ENCODE peak calls at places on chromosomes 3 and 15, in four cellular contexts. One of them, this sample, is unnamed.

GRCh38 chr15:57444877-57445513 is 68.7 kb downstream of the CGNL1 start:
- DNase-seq in K562: no peak
- DNase-seq in HepG2: no peak
- DNase-seq in WTC11: no peak
- DNase-seq in this sample: no peak

GRCh38 chr15:70252056-70252935 is 154.6 kb upstream of the TLE3 start:
- DNase-seq in K562: no peak
- DNase-seq in WTC11: no peak
- DNase-seq in HepG2: no peak
- DNase-seq in this sample: no peak

GRCh38 chr3:14377838-14378169 is 24.6 kb upstream of the SLC6A6 start:
- DNase-seq in WTC11: no peak
- DNase-seq in HepG2: no peak
- DNase-seq in K562: no peak
- DNase-seq in this sample: peak; percentile 25

GRCh38 chr3:66904816-66905543 is 93.1 kb upstream of the KBTBD8 start:
- DNase-seq in WTC11: no peak
- DNase-seq in HepG2: peak; percentile 12
- DNase-seq in K562: no peak
- DNase-seq in this sample: no peak

GRCh38 chr3:27568393-27568792 is 84.2 kb upstream of the SLC4A7 start:
- DNase-seq in WTC11: no peak
- DNase-seq in K562: no peak
- DNase-seq in HepG2: no peak
- DNase-seq in this sample: no peak

GRCh38 chr3:108036984-108037741 is 53.7 kb downstream of the CD47 start:
- DNase-seq in WTC11: no peak
- DNase-seq in HepG2: no peak
- DNase-seq in K562: no peak
- DNase-seq in this sample: no peak

GRCh38 chr3:133490468-133491351 is 82.8 kb upstream of the CDV3 start:
- DNase-seq in HepG2: no peak
- DNase-seq in WTC11: no peak
- DNase-seq in K562: no peak
- DNase-seq in this sample: peak; percentile 76

GRCh38 chr3:167705840-167706239 is 28.9 kb downstream of the PDCD10 start:
- DNase-seq in HepG2: no peak
- DNase-seq in K562: no peak
- DNase-seq in WTC11: no peak
- DNase-seq in this sample: no peak

GRCh38 chr3:99439892-99440291 is 198.5 kb upstream of the COL8A1 start:
- DNase-seq in WTC11: no peak
- DNase-seq in HepG2: no peak
- DNase-seq in K562: no peak
- DNase-seq in this sample: no peak

GRCh38 chr15:85296615-85297402 is 83.6 kb upstream of the AKAP13 start:
- DNase-seq in WTC11: peak; percentile 43
- DNase-seq in HepG2: peak; percentile 75
- DNase-seq in K562: peak; percentile 17
- DNase-seq in this sample: peak; percentile 68

GRCh38 chr3:46208167-46208704 is at the start of gene CCR1:
- DNase-seq in HepG2: peak; percentile 37
- DNase-seq in K562: no peak
- DNase-seq in WTC11: peak; percentile 50
- DNase-seq in this sample: peak; percentile 92

GRCh38 chr15:55696221-55696620 is 46.7 kb downstream of the PRTG start:
- DNase-seq in K562: no peak
- DNase-seq in HepG2: no peak
- DNase-seq in WTC11: no peak
- DNase-seq in this sample: no peak

GRCh38 chr15:55695432-55695831 is 47.5 kb downstream of the PRTG start:
- DNase-seq in HepG2: no peak
- DNase-seq in K562: no peak
- DNase-seq in WTC11: no peak
- DNase-seq in this sample: no peak

GRCh38 chr15:55698653-55699052 is 44.3 kb downstream of the PRTG start:
- DNase-seq in WTC11: no peak
- DNase-seq in HepG2: no peak
- DNase-seq in K562: no peak
- DNase-seq in this sample: no peak

DNA sequence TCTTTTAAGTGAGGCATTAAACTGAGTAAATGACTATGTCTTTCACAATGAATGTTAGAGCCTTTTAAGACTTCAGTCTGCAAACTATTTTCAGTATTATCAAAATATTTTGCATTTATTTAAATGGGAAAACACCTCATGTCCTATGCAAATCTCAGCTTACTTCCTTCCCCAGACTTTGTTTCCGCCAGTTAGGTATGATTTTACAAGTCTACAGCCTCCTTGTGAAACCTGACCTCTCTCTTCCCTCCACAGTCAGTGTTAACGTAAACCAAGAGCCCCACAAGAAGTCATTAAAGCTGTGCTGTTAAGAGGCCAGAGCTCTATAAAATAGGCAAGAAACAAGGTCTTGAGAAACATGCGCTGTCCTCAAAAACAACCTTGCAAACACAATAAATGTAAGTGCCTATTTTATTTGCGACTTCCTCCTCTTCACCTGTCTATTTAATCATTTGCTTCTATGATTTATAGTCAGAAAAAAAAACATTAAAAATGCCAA is 48.3 kb downstream of the PRTG start:
- DNase-seq in WTC11: no peak
- DNase-seq in K562: no peak
- DNase-seq in HepG2: no peak
- DNase-seq in this sample: peak; percentile 48
- TF ChIP-seq CREM in WTC11: no peak
- TF ChIP-seq CREM in K562: no peak
- TF ChIP-seq CREM in HepG2: no peak
- TF ChIP-seq CREM in this sample: no peak

GRCh38 chr15:77496710-77497107 is 76.0 kb downstream of the HMG20A start:
- DNase-seq in K562: peak; percentile 82
- DNase-seq in HepG2: peak; percentile 68
- DNase-seq in WTC11: peak; percentile 91
- DNase-seq in this sample: no peak
- TF ChIP-seq CTCF in K562: peak; percentile 95
- TF ChIP-seq CTCF in HepG2: peak; percentile 96
- TF ChIP-seq CTCF in WTC11: peak; percentile 91
- TF ChIP-seq CTCF in this sample: peak; percentile 96

GRCh38 chr3:179068779-179069530 is 2.7 kb downstream of the ZMAT3 start:
- DNase-seq in K562: peak; percentile 29
- DNase-seq in HepG2: no peak
- DNase-seq in WTC11: no peak
- DNase-seq in this sample: no peak
- TF ChIP-seq CREM in K562: no peak
- TF ChIP-seq CREM in HepG2: no peak
- TF ChIP-seq CREM in WTC11: no peak
- TF ChIP-seq CREM in this sample: no peak

GRCh38 chr15:92953997-92954396 is 53.9 kb downstream of the CHD2 start:
- DNase-seq in K562: no peak
- DNase-seq in WTC11: no peak
- DNase-seq in HepG2: no peak
- DNase-seq in this sample: no peak

GRCh38 chr15:92953569-92953968 is 53.4 kb downstream of the CHD2 start:
- DNase-seq in WTC11: no peak
- DNase-seq in K562: no peak
- DNase-seq in HepG2: no peak
- DNase-seq in this sample: no peak

GRCh38 chr15:92955706-92956105 is 55.6 kb downstream of the CHD2 start:
- DNase-seq in WTC11: no peak
- DNase-seq in K562: no peak
- DNase-seq in HepG2: no peak
- DNase-seq in this sample: no peak

GRCh38 chr15:92952451-92952850 is 52.3 kb downstream of the CHD2 start:
- DNase-seq in WTC11: no peak
- DNase-seq in K562: no peak
- DNase-seq in HepG2: no peak
- DNase-seq in this sample: no peak

GRCh38 chr15:92954578-92954977 is 54.5 kb downstream of the CHD2 start:
- DNase-seq in WTC11: no peak
- DNase-seq in HepG2: peak; percentile 33
- DNase-seq in K562: peak; percentile 32
- DNase-seq in this sample: no peak
- TF ChIP-seq CTCF in WTC11: peak; percentile 29
- TF ChIP-seq CTCF in HepG2: peak; percentile 31
- TF ChIP-seq CTCF in K562: peak; percentile 49
- TF ChIP-seq CTCF in this sample: peak; percentile 40

GRCh38 chr3:5210926-5211325 is 23.4 kb downstream of the EDEM1 start:
- DNase-seq in WTC11: no peak
- DNase-seq in HepG2: no peak
- DNase-seq in K562: no peak
- DNase-seq in this sample: no peak
- TF ChIP-seq CREM in WTC11: no peak
- TF ChIP-seq CREM in HepG2: no peak
- TF ChIP-seq CREM in K562: no peak
- TF ChIP-seq CREM in this sample: no peak

This sample was measured in GM12878.